ENCODE peak calls at places on chromosomes 1 and 21, in four cellular contexts. N, U, S and Y are unnamed samples.

GRCh38 chr1:194013561-194013960 is 827.1 kb upstream of the B3GALT2 start:
- DNase-seq in U (no peak), N (no peak), S (no peak), Y (no peak)

GRCh38 chr1:187566371-187566770 is 737.6 kb downstream of the PLA2G4A start:
- DNase-seq in S (no peak), N (no peak), U (no peak), Y (no peak)

GRCh38 chr1:211951856-211952255 is 83.5 kb downstream of the INTS7 start:
- DNase-seq in S (no peak), U (peak; percentile 43), N (peak; percentile 28), Y (no peak)

GRCh38 chr1:178388398-178389161 is 108.2 kb downstream of the CLEC20A start:
- DNase-seq in N (no peak), S (no peak), U (no peak), Y (no peak)

GRCh38 chr1:161427733-161428516 is 60.2 kb upstream of the CFAP126 start:
- DNase-seq in U (peak; percentile 35), S (peak; percentile 36), N (peak; percentile 63), Y (peak; percentile 58)

GRCh38 chr1:186014370-186015030 is 280.3 kb downstream of the HMCN1 start:
- DNase-seq in U (no peak), S (no peak), N (no peak), Y (no peak)

GRCh38 chr1:215786997-215787396 is 219.9 kb downstream of the KCTD3 start:
- DNase-seq in U (no peak), S (no peak), N (no peak), Y (no peak)

GRCh38 chr1:201566933-201567801 is 28.2 kb downstream of the NAV1 start:
- DNase-seq in S (peak; percentile 59), N (no peak), U (no peak), Y (peak; percentile 94)

GRCh38 chr21:31536138-31536537 is 123.4 kb upstream of the SOD1 start:
- DNase-seq in S (no peak), N (no peak), U (no peak), Y (no peak)

GRCh38 chr1:27109103-27109822 is 45.7 kb downstream of the SLC9A1 start:
- DNase-seq in U (peak; percentile 29), S (no peak), N (peak; percentile 38), Y (peak; percentile 54)

GRCh38 chr1:58784758-58785423 is 1.0 kb upstream of the JUN start:
- DNase-seq in N (peak; percentile 57), U (peak; percentile 66), S (peak; percentile 70), Y (peak; percentile 79)

GRCh38 chr21:32779983-32780382 is 8.4 kb upstream of the PAXBP1 start:
- DNase-seq in S (no peak), N (no peak), U (no peak), Y (no peak)

GRCh38 chr21:44517175-44517899 is 22.7 kb downstream of the KRTAP10-1 start:
- DNase-seq in U (peak; percentile 93), N (peak; percentile 98), S (peak; percentile 98), Y (peak; percentile 92)

GRCh38 chr1:58849556-58849955 is 65.7 kb upstream of the JUN start:
- DNase-seq in U (no peak), S (no peak), N (no peak), Y (no peak)

GRCh38 chr1:25820247-25821111 is 725 bp downstream of the MTFR1L start:
- DNase-seq in U (peak; percentile 69), N (no peak), S (peak; percentile 79), Y (peak; percentile 89)

GRCh38 chr1:27601771-27602509 is 2.0 kb downstream of the AHDC1 start:
- DNase-seq in U (no peak), S (peak; percentile 73), N (no peak), Y (no peak)

GRCh38 chr1:27522148-27522859 is 32.3 kb upstream of the WASF2 start:
- DNase-seq in N (no peak), S (no peak), U (peak; percentile 67), Y (no peak)

GRCh38 chr1:99662581-99663208 is 16.8 kb downstream of the PALMD start:
- DNase-seq in S (no peak), N (no peak), U (no peak), Y (no peak)

GRCh38 chr1:66239834-66240233 is 294.1 kb upstream of the SGIP1 start:
- DNase-seq in N (no peak), U (no peak), S (no peak), Y (no peak)

GRCh38 chr1:17605582-17606344 is 66.3 kb downstream of the ARHGEF10L start:
- DNase-seq in N (no peak), U (no peak), S (no peak), Y (no peak)

GRCh38 chr1:199959033-199959774 is 68.3 kb upstream of the NR5A2 start:
- DNase-seq in S (no peak), N (no peak), U (no peak), Y (peak; percentile 60)
- TF ChIP-seq ELF1 in S (no peak), N (no peak), U (no peak), Y (no peak)

GRCh38 chr1:192784395-192784794 is 24.4 kb upstream of the RGS2 start:
- DNase-seq in U (no peak), S (no peak), N (no peak), Y (no peak)

GRCh38 chr1:192792628-192793027 is 16.2 kb upstream of the RGS2 start:
- DNase-seq in S (no peak), U (no peak), N (no peak), Y (no peak)

GRCh38 chr1:192783793-192784192 is 25.0 kb upstream of the RGS2 start:
- DNase-seq in N (no peak), U (no peak), S (no peak), Y (no peak)

GRCh38 chr1:192786617-192787016 is 22.2 kb upstream of the RGS2 start:
- DNase-seq in U (no peak), N (no peak), S (no peak), Y (no peak)

GRCh38 chr1:192788184-192788583 is 20.7 kb upstream of the RGS2 start:
- DNase-seq in U (no peak), S (no peak), N (no peak), Y (peak; percentile 40)
- TF ChIP-seq ELF1 in U (no peak), S (no peak), N (no peak), Y (no peak)

DNA sequence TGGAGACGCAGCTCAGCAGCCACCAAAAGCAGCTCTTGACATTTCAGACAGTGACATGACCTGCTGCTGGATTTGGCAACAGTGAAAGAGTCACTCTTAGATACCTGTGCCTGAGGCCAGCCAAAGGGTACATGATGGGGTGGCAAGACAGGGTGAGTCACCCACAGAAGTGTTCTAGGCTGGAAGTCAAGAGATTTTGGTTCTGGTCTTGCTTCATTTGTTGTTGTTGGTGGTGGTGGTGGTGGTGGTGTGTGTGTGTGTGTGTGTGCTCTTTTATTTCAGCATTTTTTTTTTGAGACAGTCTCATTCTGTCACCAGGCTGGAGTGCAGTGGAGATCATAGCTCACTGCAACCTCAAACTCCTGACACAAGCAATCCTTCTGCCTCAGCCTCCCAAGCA is 25.8 kb downstream of the SHISAL2A start:
- DNase-seq in U (no peak), S (no peak), N (no peak), Y (no peak)
- TF ChIP-seq ELF1 in U (no peak), S (no peak), N (no peak), Y (no peak)

DNA sequence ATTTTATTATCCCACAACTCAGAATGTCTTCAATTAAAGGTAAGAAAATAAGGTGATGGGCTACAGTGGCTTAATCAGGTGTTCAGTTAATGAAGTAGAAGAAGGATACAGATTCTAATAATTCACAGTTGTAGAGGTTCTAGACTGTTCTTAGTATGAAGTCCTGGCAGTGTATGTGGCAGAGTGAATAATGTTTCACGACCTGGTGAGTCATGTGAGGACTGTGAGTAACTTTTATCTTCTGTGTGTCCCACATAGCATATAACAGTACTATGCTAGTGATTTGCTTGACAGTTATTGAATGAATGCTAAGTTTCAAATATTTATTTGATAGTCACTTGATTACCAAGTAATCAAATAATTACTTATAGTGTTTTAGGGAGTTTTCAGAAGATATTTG is 20.0 kb downstream of the SLC16A4 start:
- DNase-seq in U (no peak), N (no peak), S (no peak), Y (no peak)
- TF ChIP-seq ELF1 in U (no peak), N (no peak), S (no peak), Y (no peak)

GRCh38 chr1:116764906-116765862 is 11.0 kb downstream of the CD2 start:
- DNase-seq in N (no peak), S (no peak), U (no peak), Y (no peak)

GRCh38 chr1:116763116-116763786 is 9.0 kb downstream of the CD2 start:
- DNase-seq in N (no peak), U (no peak), S (no peak), Y (no peak)

GRCh38 chr1:116765962-116766361 is 11.7 kb downstream of the CD2 start:
- DNase-seq in U (no peak), N (no peak), S (no peak), Y (no peak)

GRCh38 chr1:116763787-116764465 is 9.7 kb downstream of the CD2 start:
- DNase-seq in S (peak; percentile 42), U (peak; percentile 39), N (peak; percentile 15), Y (peak; percentile 84)

GRCh38 chr1:116764466-116764896 is 10.3 kb downstream of the CD2 start:
- DNase-seq in U (no peak), S (no peak), N (no peak), Y (no peak)
- TF ChIP-seq ELF1 in U (no peak), S (no peak), N (no peak), Y (no peak)

DNA sequence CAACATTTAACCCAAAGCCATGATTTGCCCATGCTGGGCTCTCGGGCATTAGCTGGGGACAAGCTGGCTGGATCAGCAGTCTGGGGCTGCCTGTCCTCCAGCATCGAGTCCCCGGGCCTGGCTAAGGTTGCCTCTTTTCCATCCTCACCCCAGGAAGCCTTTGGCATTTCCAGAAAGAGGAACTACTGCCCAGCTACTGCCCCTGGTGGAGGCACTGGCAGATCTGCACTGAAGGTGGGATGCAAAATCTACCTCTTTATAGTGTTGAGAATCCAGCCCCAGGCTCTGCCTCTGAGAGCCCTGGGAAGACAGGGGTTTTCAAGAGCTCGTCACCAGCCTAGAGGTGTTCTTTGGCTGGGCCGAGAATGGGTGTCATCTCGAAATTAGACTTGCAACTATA is 635.9 kb downstream of the MATN1 start:
- DNase-seq in U (peak; percentile 6), S (peak; percentile 61), N (no peak), Y (no peak)
- TF ChIP-seq ELF1 in U (no peak), S (no peak), N (no peak), Y (no peak)

GRCh38 chr1:223323491-223324484 is 40.2 kb downstream of the SUSD4 start:
- DNase-seq in N (no peak), U (no peak), S (no peak), Y (no peak)
- TF ChIP-seq ELF1 in N (no peak), U (no peak), S (no peak), Y (no peak)

DNA sequence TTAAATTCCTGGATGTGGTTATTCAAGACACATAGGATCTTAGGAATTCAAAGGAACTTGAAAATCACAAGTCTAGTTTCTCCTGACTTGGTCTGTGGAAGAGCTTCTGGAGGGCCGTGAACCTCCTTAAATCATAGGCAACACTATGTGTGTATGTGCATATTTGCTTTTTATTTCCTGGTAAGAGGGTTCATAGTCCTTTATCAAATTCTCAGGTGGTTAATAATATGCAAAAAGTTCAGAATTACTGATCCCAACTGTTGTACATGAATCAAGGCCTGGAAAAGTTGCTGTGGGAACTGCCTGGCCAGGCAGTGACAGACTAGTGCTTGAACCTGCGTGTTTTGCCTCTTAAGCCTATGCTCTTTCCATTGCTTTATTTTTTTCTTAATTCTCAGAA is 12.9 kb downstream of the MTR start:
- DNase-seq in U (no peak), N (no peak), S (no peak), Y (no peak)
- TF ChIP-seq ELF1 in U (no peak), N (no peak), S (no peak), Y (no peak)

GRCh38 chr1:10693497-10694273 is 102.8 kb downstream of the CASZ1 start:
- DNase-seq in S (peak; percentile 74), U (no peak), N (no peak), Y (peak; percentile 59)
- TF ChIP-seq ELF1 in S (no peak), U (no peak), N (no peak), Y (no peak)